ENCODE peak calls at places on chromosomes 16 and 17, in five cellular contexts. D is foreskin fibroblast, C is hepatocyte, P is A673, Q is IMR-90. X is an unnamed sample.

GRCh38 chr17:21177401-21177800 is 36.6 kb downstream of the TMEM11 start:
- DNase-seq in C (no peak), Q (no peak), D (no peak), P (no peak), X (no peak)

GRCh38 chr17:35684046-35684802 is 47.2 kb upstream of the RASL10B start:
- DNase-seq in P (peak), D (peak), Q (peak), C (no peak), X (peak)

GRCh38 chr17:65856865-65857264 is 295.4 kb upstream of the AXIN2 start:
- DNase-seq in C (no peak), P (no peak), Q (peak), D (peak), X (peak)

GRCh38 chr16:23967018-23967417 is 131.2 kb downstream of the PRKCB start:
- DNase-seq in D (no peak), Q (no peak), C (no peak), P (peak), X (no peak)

GRCh38 chr17:21037117-21037803 is 5.6 kb downstream of the USP22 start:
- DNase-seq in C (no peak), D (no peak), P (no peak), Q (no peak), X (no peak)

GRCh38 chr17:30393491-30393890 is 14.8 kb downstream of the CPD start:
- DNase-seq in Q (peak), C (no peak), P (no peak), D (no peak), X (no peak)

GRCh38 chr16:84543931-84544776 is 39.7 kb upstream of the MEAK7 start:
- DNase-seq in Q (peak), D (no peak), C (no peak), P (no peak), X (no peak)

GRCh38 chr17:42720996-42721583 is 23.8 kb downstream of the EZH1 start:
- DNase-seq in Q (peak), P (peak), C (peak), D (peak), X (peak)

GRCh38 chr16:57984443-57985203 is 13.7 kb upstream of the CNGB1 start:
- DNase-seq in C (peak), Q (peak), P (peak), D (peak), X (peak)

GRCh38 chr16:50902457-50902856 is 160.6 kb downstream of the CYLD start:
- DNase-seq in P (no peak), C (no peak), Q (no peak), D (no peak), X (no peak)
- TF ChIP-seq CTCF in P (no peak), C (no peak), Q (no peak), D (no peak), X (no peak)

GRCh38 chr16:88969361-88969831 is 7.6 kb downstream of the CBFA2T3 start:
- DNase-seq in Q (no peak), P (no peak), D (no peak), C (no peak), X (no peak)
- H3K4me3 ChIP-seq in Q (no peak), P (no peak), D (no peak), C (no peak), X (no peak)

GRCh38 chr17:80111702-80112470 is 10.5 kb downstream of the GAA start:
- DNase-seq in C (peak), Q (no peak), P (no peak), D (no peak), X (no peak)
- TF ChIP-seq CTCF in C (no peak), Q (no peak), P (no peak), D (no peak), X (no peak)

DNA sequence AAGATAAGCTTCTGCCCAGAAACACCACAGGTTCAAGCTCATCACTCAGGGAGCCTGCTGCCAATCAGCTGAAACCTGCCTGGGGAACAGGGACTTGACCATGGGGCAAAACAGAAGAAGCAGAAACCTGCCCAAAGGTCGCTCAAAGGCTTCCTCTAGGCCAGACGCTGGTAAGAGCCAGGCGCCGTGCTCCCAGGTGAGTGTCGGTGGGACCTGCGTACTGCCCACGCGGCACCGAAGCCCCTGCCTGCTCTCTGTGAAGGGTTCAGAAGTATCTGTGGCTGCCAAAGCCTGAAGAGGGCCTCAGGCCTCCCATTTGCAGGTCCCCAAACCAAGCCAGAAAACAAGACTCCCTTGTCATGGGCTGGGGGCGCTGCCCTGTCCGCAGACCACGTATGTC is 10.4 kb downstream of the SGSH start:
- DNase-seq in D (no peak), C (no peak), Q (no peak), P (no peak), X (no peak)
- H3K4me3 ChIP-seq in D (no peak), C (no peak), Q (no peak), P (no peak), X (no peak)

GRCh38 chr17:73420897-73421296 is 109.1 kb upstream of the CDC42EP4 start:
- DNase-seq in C (no peak), D (no peak), P (peak), Q (peak), X (peak)
- TF ChIP-seq CTCF in C (no peak), D (peak), P (peak), Q (peak), X (peak)

GRCh38 chr17:19002191-19002590 is 2.4 kb downstream of the FAM83G start:
- DNase-seq in D (peak), P (no peak), C (no peak), Q (no peak), X (no peak)
- H3K4me3 ChIP-seq in D (peak), P (no peak), C (no peak), Q (no peak), X (no peak)

GRCh38 chr17:58591455-58591854 is 77.0 kb upstream of the MTMR4 start:
- DNase-seq in P (no peak), Q (no peak), D (no peak), C (no peak), X (no peak)
- TF ChIP-seq CTCF in P (peak), Q (no peak), D (no peak), C (no peak), X (peak)

GRCh38 chr16:64225036-64225435 is 896.8 kb downstream of the CDH11 start:
- DNase-seq in Q (no peak), D (no peak), P (no peak), C (no peak), X (no peak)
- H3K4me3 ChIP-seq in Q (no peak), D (no peak), P (no peak), C (no peak), X (no peak)

DNA sequence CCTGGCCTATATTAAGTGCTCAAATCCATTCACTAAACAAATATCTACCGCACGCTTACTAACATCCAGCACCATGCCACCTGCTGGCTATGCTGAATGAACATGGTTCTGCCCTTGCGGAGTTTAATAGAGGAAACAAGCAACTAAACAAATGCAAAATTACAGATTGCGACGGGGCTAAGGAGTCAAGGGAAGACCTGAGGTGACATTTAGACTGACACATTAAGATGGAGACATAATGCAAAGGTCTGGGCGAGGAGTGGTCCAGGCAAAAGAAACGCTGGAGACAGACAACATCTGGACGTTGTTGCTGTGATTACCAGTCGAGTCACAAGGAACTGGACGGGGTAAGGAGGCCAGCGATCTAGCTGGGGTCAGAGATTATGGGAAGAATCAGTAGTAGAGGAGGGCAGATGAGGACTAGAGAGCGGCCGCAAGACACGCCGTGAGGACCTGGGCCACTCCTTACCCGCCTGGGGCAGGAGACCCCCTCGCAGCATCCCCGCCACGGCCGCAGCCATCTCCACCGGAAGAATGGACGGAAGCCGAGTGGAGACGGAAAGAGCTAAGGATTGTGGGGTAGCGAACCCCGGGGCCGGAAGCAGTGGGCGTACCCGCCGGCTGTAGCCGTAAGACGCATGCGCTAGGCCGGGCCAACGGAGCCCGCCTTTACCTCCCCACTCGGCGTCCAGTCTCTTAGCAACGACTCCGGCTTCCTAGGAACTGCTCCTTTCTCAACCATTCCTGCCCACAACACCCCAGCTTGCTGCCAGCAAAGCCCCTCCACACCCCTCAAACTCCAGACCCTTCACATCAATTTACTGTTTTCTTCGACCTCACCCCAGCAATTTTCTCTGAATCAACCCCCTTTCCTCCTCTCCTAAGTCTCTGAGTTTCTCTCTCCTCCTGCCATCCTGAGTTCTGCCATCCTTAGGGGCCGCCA is at the start of the genes LRRC46 and MRPL10:
- DNase-seq in P (peak), C (peak), D (peak), Q (peak), X (peak)
- TF ChIP-seq CTCF in P (peak), C (peak), D (peak), Q (peak), X (peak)

GRCh38 chr17:48995871-48996695 is 1.1 kb upstream of the IGF2BP1 start:
- DNase-seq in C (peak), D (peak), P (peak), Q (no peak), X (no peak)
- H3K4me3 ChIP-seq in C (peak), D (peak), P (peak), Q (peak), X (peak)

X was measured in fibroblast of pulmonary artery.